ENCODE peak calls at places on chromosomes 5 and 9, in four cellular contexts. H, I, S and X are unnamed samples.

GRCh38 chr5:56177134-56177533 is 56.0 kb downstream of the ANKRD55 start:
- DNase-seq in H (peak; percentile 53), I (no peak), S (no peak), X (no peak)

GRCh38 chr5:74328221-74328630 is 312.3 kb downstream of the ENC1 start:
- DNase-seq in H (no peak), I (no peak), S (no peak), X (no peak)

GRCh38 chr9:137632432-137633161 is 13.8 kb downstream of the EHMT1 start:
- DNase-seq in H (peak; percentile 70), I (no peak), S (peak; percentile 59), X (no peak)

GRCh38 chr9:119091074-119091473 is 278.2 kb downstream of the BRINP1 start:
- DNase-seq in H (no peak), I (no peak), S (no peak), X (no peak)

GRCh38 chr5:169705322-169705721 is 68.2 kb downstream of the DOCK2 start:
- DNase-seq in H (no peak), I (no peak), S (no peak), X (no peak)

GRCh38 chr9:70586506-70586905 is 172.0 kb upstream of the KLF9 start:
- DNase-seq in H (peak; percentile 51), I (no peak), S (no peak), X (no peak)

GRCh38 chr9:15155323-15155722 is 151.7 kb downstream of the TTC39B start:
- DNase-seq in H (no peak), I (no peak), S (no peak), X (no peak)

GRCh38 chr5:135890867-135891266 is 4.8 kb downstream of the IL9 start:
- DNase-seq in H (no peak), I (no peak), S (no peak), X (no peak)

GRCh38 chr9:120109242-120109641 is 470.7 kb downstream of the CDK5RAP2 start:
- DNase-seq in H (peak; percentile 3), I (no peak), S (no peak), X (no peak)

GRCh38 chr9:137650259-137650658 is 31.5 kb downstream of the EHMT1 start:
- DNase-seq in H (no peak), I (no peak), S (no peak), X (no peak)

GRCh38 chr5:14914603-14915277 is 43.2 kb upstream of the ANKH start:
- DNase-seq in H (peak; percentile 43), I (no peak), S (no peak), X (no peak)

GRCh38 chr9:38015267-38015666 is 53.8 kb downstream of the SHB start:
- DNase-seq in H (no peak), I (no peak), S (no peak), X (no peak)

GRCh38 chr5:54442271-54442670 is 13.2 kb upstream of the HSPB3 start:
- DNase-seq in H (no peak), I (no peak), S (no peak), X (no peak)

GRCh38 chr9:108478871-108479332 is 376.9 kb downstream of the ACTL7B start:
- DNase-seq in H (peak; percentile 85), I (no peak), S (no peak), X (no peak)

GRCh38 chr9:133264235-133264764 is 10.7 kb downstream of the ABO start:
- DNase-seq in H (no peak), I (no peak), S (no peak), X (no peak)

GRCh38 chr9:129473523-129474244 is 147.2 kb downstream of the C9orf50 start:
- DNase-seq in H (peak; percentile 59), I (no peak), S (no peak), X (no peak)

GRCh38 chr5:73938280-73938937 is 312.4 kb downstream of the ARHGEF28 start:
- DNase-seq in H (peak; percentile 99), I (peak; percentile 97), S (no peak), X (no peak)

GRCh38 chr5:7420506-7421280 is 24.8 kb downstream of the ADCY2 start:
- DNase-seq in H (no peak), I (no peak), S (no peak), X (no peak)

GRCh38 chr9:71984388-71985069 is 73.1 kb downstream of the C9orf85 start:
- DNase-seq in H (peak; percentile 90), I (peak; percentile 62), S (no peak), X (no peak)

GRCh38 chr9:69132391-69132790 is 41.7 kb upstream of the TJP2 start:
- DNase-seq in H (no peak), I (no peak), S (no peak), X (no peak)

GRCh38 chr5:116340799-116341198 is 233.8 kb downstream of the SEMA6A start:
- DNase-seq in H (no peak), I (no peak), S (no peak), X (no peak)

GRCh38 chr5:112878760-112879159 is 17.7 kb downstream of the SRP19 start:
- DNase-seq in H (no peak), I (no peak), S (no peak), X (no peak)

GRCh38 chr5:108259306-108259705 is 122.6 kb downstream of the FBXL17 start:
- DNase-seq in H (peak; percentile 69), I (no peak), S (no peak), X (no peak)

GRCh38 chr5:31401691-31402090 is 130.2 kb downstream of the DROSHA start:
- DNase-seq in H (no peak), I (no peak), S (no peak), X (no peak)

GRCh38 chr9:33130501-33130900 is 36.6 kb downstream of the B4GALT1 start:
- DNase-seq in H (peak; percentile 40), I (no peak), S (no peak), X (no peak)

GRCh38 chr5:8238080-8238479 is 369.1 kb downstream of the MTRR start:
- DNase-seq in H (no peak), I (no peak), S (no peak), X (no peak)

GRCh38 chr5:33238826-33239670 is 201.7 kb upstream of the TARS1 start:
- DNase-seq in H (no peak), I (no peak), S (no peak), X (no peak)

GRCh38 chr5:27818888-27819287 is 780.5 kb upstream of the CDH9 start:
- DNase-seq in H (no peak), I (no peak), S (no peak), X (no peak)

GRCh38 chr5:27821681-27822080 is 783.3 kb upstream of the CDH9 start:
- DNase-seq in H (no peak), I (no peak), S (no peak), X (no peak)
- TF ChIP-seq CTCF in H (no peak), I (no peak), S (no peak), X (no peak)

DNA sequence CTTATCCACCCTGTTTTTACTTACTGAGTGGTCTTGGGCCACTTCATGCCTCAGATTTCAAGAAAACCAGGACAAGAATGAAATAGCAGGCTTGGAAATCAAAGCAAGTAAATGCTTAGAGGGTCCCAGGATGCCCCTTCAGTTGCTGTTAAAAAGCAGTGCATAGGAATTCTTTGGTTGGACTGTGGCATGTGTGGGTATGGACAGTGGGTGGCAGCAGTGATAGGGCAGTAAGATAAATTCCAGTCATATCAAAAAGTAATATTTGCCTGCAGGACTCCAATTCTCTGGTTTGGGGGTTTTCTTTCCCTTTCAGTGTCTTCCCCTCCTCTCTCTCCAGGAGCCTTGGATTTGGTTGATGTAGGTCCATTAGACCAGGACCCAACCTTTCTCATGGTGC is 306.7 kb upstream of the CLINT1 start:
- DNase-seq in H (no peak), I (no peak), S (no peak), X (no peak)
- TF ChIP-seq CTCF in H (peak; percentile 27), I (no peak), S (peak; percentile 62), X (no peak)

DNA sequence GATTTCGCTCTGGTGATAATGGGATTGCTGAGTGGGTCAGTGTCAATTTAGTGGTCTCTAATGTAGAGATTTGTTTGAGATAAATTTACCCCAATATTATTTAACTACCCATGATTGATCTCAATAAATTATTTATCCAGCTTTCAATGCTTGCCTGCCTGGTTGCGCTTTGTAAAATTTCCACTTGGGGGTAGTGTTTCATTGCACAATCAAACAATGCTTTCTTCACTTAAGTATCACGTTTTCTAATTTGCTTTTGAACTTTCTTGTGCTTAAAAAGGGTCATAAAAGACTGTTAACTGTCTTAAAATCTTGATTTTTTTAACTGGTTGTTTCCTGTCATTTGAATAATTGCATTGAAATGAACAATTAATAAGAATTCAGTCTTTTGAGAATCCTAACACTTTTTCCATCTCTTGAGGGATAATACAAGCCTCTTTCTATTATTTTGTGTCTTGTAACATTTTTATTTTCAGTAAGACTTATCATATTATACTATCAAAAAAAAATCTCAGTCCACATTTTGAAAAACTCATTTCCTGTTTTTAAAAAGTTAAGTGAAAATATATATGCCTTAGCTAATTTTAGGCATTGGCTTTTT is 18.7 kb downstream of the HSD17B4 start:
- DNase-seq in H (peak; percentile 41), I (no peak), S (no peak), X (no peak)
- TF ChIP-seq CTCF in H (peak; percentile 73), I (peak; percentile 73), S (peak; percentile 84), X (peak; percentile 63)

GRCh38 chr5:144191998-144192397 is 21.3 kb downstream of the KCTD16 start:
- DNase-seq in H (peak; percentile 75), I (peak; percentile 42), S (no peak), X (no peak)
- TF ChIP-seq CTCF in H (peak; percentile 59), I (peak; percentile 62), S (peak; percentile 69), X (no peak)

DNA sequence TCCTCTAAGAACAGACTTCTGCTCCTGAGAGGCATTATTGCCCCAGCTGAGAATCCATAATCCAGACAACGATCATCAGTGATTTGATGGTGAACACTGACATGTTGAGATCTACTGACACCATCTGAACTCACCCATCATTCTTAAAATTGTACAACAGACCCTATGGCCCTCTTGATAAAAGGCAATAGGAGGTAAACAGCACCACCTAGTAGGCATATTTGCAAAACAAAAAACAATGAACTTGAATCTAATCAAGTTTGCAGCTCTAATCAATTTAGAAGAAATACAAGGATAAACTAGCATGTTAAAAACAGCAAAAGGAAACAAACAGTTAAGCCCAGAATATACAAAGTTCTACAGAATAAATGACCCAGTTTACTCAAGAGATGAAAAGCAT is 89.6 kb downstream of the SFXN1 start:
- DNase-seq in H (no peak), I (no peak), S (no peak), X (no peak)
- TF ChIP-seq CTCF in H (no peak), I (peak; percentile 15), S (peak; percentile 16), X (no peak)

GRCh38 chr5:53262348-53262970 is 152.9 kb upstream of the MOCS2 start:
- DNase-seq in H (peak; percentile 64), I (no peak), S (no peak), X (no peak)
- TF ChIP-seq CTCF in H (peak; percentile 74), I (peak; percentile 77), S (peak; percentile 84), X (no peak)